ENCODE peak calls at places on chromosomes 2 and 18, in five cellular contexts. M is Daoy; O is activated naive CD4-positive, alpha-beta T cell treated with anti-CD3 and anti-CD28 coated beads for 36 hours; R is activated naive CD8-positive, alpha-beta T cell treated with anti-CD3 and anti-CD28 coated beads, Interleukin-2, amount 50 U/mL, for 24 hours; B is glutamatergic neuron. E is an unnamed sample.

GRCh38 chr18:75211002-75211621 is 515 bp downstream of the TSHZ1 start:
- DNase-seq in M (peak), B (no peak), O (peak), R (peak), E (peak)

GRCh38 chr18:49041677-49042570 is 91.2 kb upstream of the SMAD7 start:
- DNase-seq in R (no peak), O (peak), M (peak), B (no peak), E (peak)

GRCh38 chr2:230951396-230951795 is 26.4 kb upstream of the GPR55 start:
- DNase-seq in B (no peak), R (no peak), O (no peak), M (no peak), E (no peak)

GRCh38 chr2:23107341-23107941 is 277.5 kb upstream of the KLHL29 start:
- DNase-seq in M (no peak), R (no peak), O (no peak), B (no peak), E (peak)

GRCh38 chr2:13334545-13334944 is 617.8 kb downstream of the TRIB2 start:
- DNase-seq in R (no peak), B (no peak), M (no peak), O (no peak), E (no peak)

GRCh38 chr2:8987413-8987812 is 16.1 kb downstream of the MBOAT2 start:
- DNase-seq in B (no peak), O (no peak), M (peak), R (no peak), E (peak)

GRCh38 chr2:25688236-25688635 is 14.9 kb upstream of the DTNB start:
- DNase-seq in B (no peak), M (no peak), O (no peak), R (no peak), E (no peak)

GRCh38 chr2:160305081-160305750 is 105.1 kb upstream of the ITGB6 start:
- DNase-seq in O (no peak), B (no peak), R (no peak), M (no peak), E (peak)

GRCh38 chr2:55010149-55010591 is 40.1 kb downstream of the RTN4 start:
- DNase-seq in M (no peak), O (peak), R (no peak), B (no peak), E (peak)

GRCh38 chr2:84697895-84698294 is 181.6 kb downstream of the DNAH6 start:
- DNase-seq in B (no peak), R (no peak), O (no peak), M (peak), E (no peak)

GRCh38 chr2:241195506-241196130 is 7.1 kb downstream of the ANO7 start:
- DNase-seq in O (no peak), B (no peak), M (no peak), R (no peak), E (no peak)

GRCh38 chr2:240948905-240949790 is 43.0 kb downstream of the CROCC2 start:
- DNase-seq in R (no peak), B (no peak), O (peak), M (no peak), E (no peak)

GRCh38 chr18:29496276-29496675 is 1319.3 kb upstream of the CDH2 start:
- DNase-seq in O (no peak), R (no peak), M (no peak), B (no peak), E (no peak)

GRCh38 chr2:220504890-220505564 is 877.6 kb downstream of the SLC4A3 start:
- DNase-seq in B (no peak), R (no peak), M (peak), O (no peak), E (no peak)

GRCh38 chr2:162091325-162092007 is 17.5 kb upstream of the DPP4 start:
- DNase-seq in O (peak), B (no peak), R (no peak), M (peak), E (peak)

GRCh38 chr2:32712870-32713269 is 85.0 kb downstream of the TTC27 start:
- DNase-seq in M (no peak), B (no peak), R (no peak), O (no peak), E (no peak)

GRCh38 chr18:46711444-46711863 is 45.4 kb downstream of the ST8SIA5 start:
- DNase-seq in R (no peak), M (no peak), B (peak), O (no peak), E (peak)

GRCh38 chr2:241492174-241492565 is 16.2 kb downstream of the STK25 start:
- DNase-seq in O (no peak), R (no peak), B (no peak), M (no peak), E (no peak)

GRCh38 chr18:51355841-51356240 is 158.4 kb upstream of the MEX3C start:
- DNase-seq in M (no peak), R (no peak), B (no peak), O (no peak), E (no peak)

GRCh38 chr2:226661789-226662545 is 137.7 kb downstream of the IRS1 start:
- DNase-seq in R (no peak), O (no peak), M (peak), B (no peak), E (peak)

GRCh38 chr2:35963344-35963743 is 392.2 kb upstream of the CRIM1 start:
- DNase-seq in R (no peak), B (no peak), M (no peak), O (no peak), E (peak)

GRCh38 chr18:23207191-23207955 is 72.1 kb downstream of the CABLES1 start:
- DNase-seq in R (peak), O (no peak), M (peak), B (no peak), E (no peak)

GRCh38 chr2:170505631-170506270 is 209.4 kb upstream of the SP5 start:
- DNase-seq in O (no peak), B (no peak), M (no peak), R (no peak), E (no peak)

GRCh38 chr2:148680462-148680861 is 35.9 kb downstream of the EPC2 start:
- DNase-seq in M (no peak), O (no peak), B (no peak), R (no peak), E (peak)

GRCh38 chr2:135916232-135916631 is 40.0 kb upstream of the MCM6 start:
- DNase-seq in R (no peak), O (no peak), M (peak), B (no peak), E (peak)

GRCh38 chr2:111050701-111051376 is 69.9 kb upstream of the BCL2L11 start:
- DNase-seq in B (no peak), O (no peak), M (no peak), R (no peak), E (no peak)

GRCh38 chr18:57542801-57543427 is 43.6 kb downstream of the FECH start:
- DNase-seq in R (no peak), M (no peak), O (no peak), B (peak), E (peak)

GRCh38 chr2:3421053-3421452 is 41.6 kb downstream of the TRAPPC12 start:
- DNase-seq in M (no peak), B (no peak), O (no peak), R (no peak), E (no peak)

GRCh38 chr2:6081955-6082354 is 389.8 kb downstream of the SOX11 start:
- DNase-seq in B (no peak), O (no peak), M (no peak), R (no peak), E (no peak)

GRCh38 chr2:186991766-186992417 is 142.9 kb upstream of the ZSWIM2 start:
- DNase-seq in O (no peak), B (no peak), M (no peak), R (no peak), E (no peak)

GRCh38 chr2:233247744-233248143 is 3.7 kb upstream of the ATG16L1 start:
- DNase-seq in R (peak), M (peak), O (peak), B (no peak), E (peak)

E was measured in RPMI7951.